ENCODE peak calls at places on chromosomes 4 and X, in ten cellular contexts. M is T-helper 2 cell; R is HEK293T; Q is NCI-H460; F is globus pallidus; K is endothelial cell; V is endothelial cell of umbilical vein; O is NCI-H2081; G is activated T-cell treated with anti-CD3 and anti-CD28 coated beads, Interleukin-2, amount 50 U/mL, for 72 hours; J is HS-27A. X is an unnamed sample.

GRCh38 chr4:150578745-150579470 is 3.0 kb upstream of the MAB21L2 start:
- DNase-seq in M (no peak), R (peak; percentile 31), Q (no peak), F (no peak), K (peak; percentile 33), V (no peak), O (no peak), G (no peak), J (no peak), X (no peak)

GRCh38 chr4:85086721-85087120 is 120.2 kb upstream of the WDFY3 start:
- DNase-seq in M (no peak), R (no peak), Q (no peak), F (no peak), K (no peak), V (no peak), O (no peak), G (no peak), J (no peak), X (no peak)

GRCh38 chrX:103343105-103343504 is 13.1 kb downstream of the TCEAL7 start:
- DNase-seq in M (no peak), R (peak; percentile 59), Q (peak; percentile 36), F (no peak), K (no peak), V (peak; percentile 64), O (peak; percentile 21), G (peak; percentile 44), J (no peak), X (peak; percentile 69)

GRCh38 chr4:117093581-117093980 is 8.2 kb upstream of the TRAM1L1 start:
- DNase-seq in M (no peak), R (no peak), Q (no peak), F (no peak), K (no peak), V (peak; percentile 44), O (no peak), G (no peak), J (no peak), X (no peak)

GRCh38 chr4:19756661-19757060 is 495.0 kb upstream of the SLIT2 start:
- DNase-seq in M (no peak), R (no peak), Q (no peak), F (no peak), K (no peak), V (no peak), O (no peak), G (no peak), J (no peak), X (no peak)

GRCh38 chrX:72054776-72055495 is 76.8 kb downstream of the RTL5 start:
- DNase-seq in M (no peak), R (no peak), Q (no peak), F (peak; percentile 7), K (no peak), V (no peak), O (no peak), G (no peak), J (no peak), X (no peak)

GRCh38 chr4:125522992-125523391 is 208.2 kb downstream of the FAT4 start:
- DNase-seq in M (no peak), R (no peak), Q (no peak), F (no peak), K (no peak), V (no peak), O (no peak), G (no peak), J (no peak), X (no peak)

GRCh38 chrX:11010476-11010875 is 100.7 kb upstream of the HCCS start:
- DNase-seq in M (no peak), R (no peak), Q (no peak), F (no peak), K (no peak), V (no peak), O (no peak), G (no peak), J (no peak), X (no peak)

GRCh38 chr4:172147702-172148101 is 334.5 kb downstream of the GALNTL6 start:
- DNase-seq in M (no peak), R (no peak), Q (no peak), F (no peak), K (no peak), V (no peak), O (no peak), G (no peak), J (no peak), X (no peak)

GRCh38 chr4:26194764-26195163 is 126.0 kb upstream of the RBPJ start:
- DNase-seq in M (no peak), R (no peak), Q (no peak), F (no peak), K (no peak), V (no peak), O (no peak), G (peak; percentile 7), J (no peak), X (no peak)

GRCh38 chrX:56758456-56758855 is 29.4 kb downstream of the NBDY start:
- DNase-seq in M (no peak), R (no peak), Q (no peak), F (no peak), K (no peak), V (no peak), O (no peak), G (no peak), J (no peak), X (no peak)

GRCh38 chrX:19659929-19660328 is 144.6 kb upstream of the MAP3K15 start:
- DNase-seq in M (no peak), R (peak; percentile 14), Q (no peak), F (no peak), K (no peak), V (no peak), O (no peak), G (no peak), J (no peak), X (no peak)

GRCh38 chrX:9467751-9468150 is 2.9 kb downstream of the TBL1X start:
- DNase-seq in M (no peak), R (no peak), Q (no peak), F (no peak), K (no peak), V (no peak), O (no peak), G (no peak), J (no peak), X (no peak)

GRCh38 chr4:100428051-100428450 is 89.8 kb downstream of the EMCN start:
- DNase-seq in M (no peak), R (no peak), Q (peak; percentile 1), F (no peak), K (no peak), V (peak; percentile 40), O (no peak), G (no peak), J (no peak), X (no peak)

GRCh38 chr4:118936406-118936805 is 47.8 kb downstream of the SYNPO2 start:
- DNase-seq in M (no peak), R (no peak), Q (no peak), F (no peak), K (no peak), V (no peak), O (no peak), G (no peak), J (no peak), X (no peak)

GRCh38 chrX:154409222-154409871 is at the start of gene DNASE1L1:
- DNase-seq in M (no peak), R (no peak), Q (peak; percentile 84), F (no peak), K (peak; percentile 69), V (peak; percentile 92), O (no peak), G (peak; percentile 24), J (no peak), X (peak; percentile 33)

GRCh38 chrX:94057385-94057784 is 383.4 kb downstream of the FAM133A start:
- DNase-seq in M (no peak), R (no peak), Q (peak; percentile 79), F (no peak), K (no peak), V (no peak), O (no peak), G (no peak), J (no peak), X (no peak)

GRCh38 chr4:161486454-161486853 is 677.3 kb downstream of the FSTL5 start:
- DNase-seq in M (no peak), R (no peak), Q (no peak), F (no peak), K (no peak), V (no peak), O (no peak), G (no peak), J (no peak), X (no peak)

GRCh38 chr4:40933272-40934053 is 183.7 kb downstream of the NSUN7 start:
- DNase-seq in M (no peak), R (no peak), Q (no peak), F (peak; percentile 93), K (no peak), V (peak; percentile 79), O (no peak), G (no peak), J (no peak), X (peak; percentile 70)